ENCODE peak calls at places on chromosome 22, in four cellular contexts. One of them, this sample, is unnamed.

GRCh38 chr22:36302439-36303114 is 49.6 kb downstream of the APOL1 start:
- DNase-seq in HepG2: no peak
- DNase-seq in H1: no peak
- DNase-seq in K562: no peak
- DNase-seq in this sample: no peak

GRCh38 chr22:38871360-38872171 is 450 bp downstream of the CBX6 start:
- DNase-seq in HepG2: no peak
- DNase-seq in H1: peak
- DNase-seq in K562: no peak
- DNase-seq in this sample: no peak

GRCh38 chr22:27801197-27801615 is 350 bp downstream of the MN1 start:
- DNase-seq in HepG2: no peak
- DNase-seq in H1: peak
- DNase-seq in K562: no peak
- DNase-seq in this sample: no peak

GRCh38 chr22:26660961-26661578 is 3.7 kb downstream of the MIAT start:
- DNase-seq in HepG2: no peak
- DNase-seq in H1: no peak
- DNase-seq in K562: no peak
- DNase-seq in this sample: no peak

GRCh38 chr22:31289335-31289734 is 3.0 kb downstream of the PIK3IP1 start:
- DNase-seq in HepG2: no peak
- DNase-seq in H1: no peak
- DNase-seq in K562: no peak
- DNase-seq in this sample: no peak

GRCh38 chr22:26681395-26681821 is 24.0 kb downstream of the MIAT start:
- DNase-seq in HepG2: no peak
- DNase-seq in H1: peak
- DNase-seq in K562: no peak
- DNase-seq in this sample: no peak

GRCh38 chr22:36860821-36861659 is at the start of gene NCF4:
- DNase-seq in HepG2: no peak
- DNase-seq in H1: no peak
- DNase-seq in K562: no peak
- DNase-seq in this sample: no peak

GRCh38 chr22:44154431-44154942 is 26.2 kb upstream of the PARVG start:
- DNase-seq in HepG2: no peak
- DNase-seq in H1: no peak
- DNase-seq in K562: no peak
- DNase-seq in this sample: no peak

GRCh38 chr22:26922804-26923203 is 265.4 kb downstream of the MIAT start:
- DNase-seq in HepG2: no peak
- DNase-seq in H1: peak
- DNase-seq in K562: no peak
- DNase-seq in this sample: no peak

GRCh38 chr22:48974443-48975251 is 853.0 kb downstream of the BRD1 start:
- DNase-seq in HepG2: no peak
- DNase-seq in H1: peak
- DNase-seq in K562: no peak
- DNase-seq in this sample: no peak

GRCh38 chr22:50009765-50010675 is 2.5 kb downstream of the IL17REL start:
- DNase-seq in HepG2: no peak
- DNase-seq in H1: peak
- DNase-seq in K562: no peak
- DNase-seq in this sample: no peak
- H2AFZ ChIP-seq in HepG2: no peak
- H2AFZ ChIP-seq in H1: no peak
- H2AFZ ChIP-seq in K562: no peak
- H2AFZ ChIP-seq in this sample: no peak

GRCh38 chr22:46542011-46542985 is 4.9 kb upstream of the CELSR1 start:
- DNase-seq in HepG2: peak
- DNase-seq in H1: peak
- DNase-seq in K562: peak
- DNase-seq in this sample: no peak
- TF ChIP-seq ZNF274 in HepG2: peak
- TF ChIP-seq ZNF274 in H1: no peak
- TF ChIP-seq ZNF274 in K562: no peak
- TF ChIP-seq ZNF274 in this sample: no peak

DNA sequence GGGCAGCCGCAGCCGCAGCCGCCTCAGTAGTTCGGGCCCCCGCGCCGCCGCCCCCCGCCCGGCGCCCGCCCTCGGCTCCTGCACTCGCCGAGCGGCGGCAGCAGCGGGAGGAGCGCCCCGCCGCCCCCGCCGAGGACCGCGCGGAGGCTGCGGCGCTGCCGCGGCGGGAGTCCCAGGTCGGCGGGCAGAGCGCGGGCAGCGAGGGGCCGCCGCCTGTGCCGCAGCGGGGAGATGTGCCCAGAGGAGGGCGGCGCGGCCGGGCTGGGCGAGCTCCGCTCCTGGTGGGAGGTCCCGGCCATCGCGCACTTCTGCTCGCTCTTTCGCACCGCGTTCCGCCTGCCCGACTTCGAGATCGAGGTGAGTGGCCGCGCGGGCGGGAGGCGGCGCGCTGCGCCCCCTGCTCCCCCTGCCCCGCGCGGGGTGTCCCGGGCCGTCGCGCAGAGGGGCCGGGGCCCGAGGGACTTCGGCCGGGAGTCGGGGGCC is 334 bp downstream of the CECR2 start:
- DNase-seq in HepG2: no peak
- DNase-seq in H1: peak
- DNase-seq in K562: peak
- DNase-seq in this sample: no peak
- TF ChIP-seq SIN3A in HepG2: no peak
- TF ChIP-seq SIN3A in H1: no peak
- TF ChIP-seq SIN3A in K562: no peak
- TF ChIP-seq SIN3A in this sample: no peak

GRCh38 chr22:30115705-30116104 is 35.4 kb downstream of the HORMAD2 start:
- DNase-seq in HepG2: no peak
- DNase-seq in H1: no peak
- DNase-seq in K562: no peak
- DNase-seq in this sample: peak
- H2AFZ ChIP-seq in HepG2: no peak
- H2AFZ ChIP-seq in H1: no peak
- H2AFZ ChIP-seq in K562: no peak
- H2AFZ ChIP-seq in this sample: peak

DNA sequence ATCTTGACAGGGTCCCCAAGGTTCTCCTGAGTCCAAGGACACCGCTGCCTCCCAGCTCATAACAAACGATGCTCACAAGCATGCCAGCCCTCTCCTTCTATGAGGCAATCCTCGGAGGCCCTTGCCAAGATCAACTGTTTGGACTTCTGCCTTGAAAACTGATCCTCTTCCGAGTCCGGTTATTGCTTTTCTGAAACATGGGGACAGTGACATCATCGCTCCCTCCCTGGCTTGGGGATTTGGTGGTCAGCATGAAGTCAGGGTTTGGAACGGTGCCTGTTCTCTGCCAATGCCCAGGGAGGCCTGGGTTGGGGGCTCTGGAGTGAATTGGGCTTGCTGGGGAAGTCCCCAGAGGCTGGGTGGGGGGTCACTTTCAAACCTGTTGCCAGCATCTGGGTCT is 149.3 kb downstream of the FBXO7 start:
- DNase-seq in HepG2: peak
- DNase-seq in H1: no peak
- DNase-seq in K562: no peak
- DNase-seq in this sample: no peak
- TF ChIP-seq ZNF274 in HepG2: no peak
- TF ChIP-seq ZNF274 in H1: no peak
- TF ChIP-seq ZNF274 in K562: no peak
- TF ChIP-seq ZNF274 in this sample: no peak

GRCh38 chr22:34344702-34345101 is 424.4 kb upstream of the LARGE1 start:
- DNase-seq in HepG2: no peak
- DNase-seq in H1: no peak
- DNase-seq in K562: no peak
- DNase-seq in this sample: no peak
- TF ChIP-seq SIN3A in HepG2: no peak
- TF ChIP-seq SIN3A in H1: no peak
- TF ChIP-seq SIN3A in K562: no peak
- TF ChIP-seq SIN3A in this sample: no peak

This sample was measured in HCT116.